ENCODE peak calls at places on chromosome 12, in four cellular contexts. E is IMR-90, Y is H9, O is mesendoderm. F is an unnamed sample.

GRCh38 chr12:131770120-131770519 is 58.1 kb upstream of the MMP17 start:
- DNase-seq in E (no peak), Y (no peak), O (no peak), F (no peak)

GRCh38 chr12:109741970-109742372 is 28.3 kb downstream of the FAM222A start:
- DNase-seq in E (no peak), Y (peak), O (no peak), F (no peak)

GRCh38 chr12:49648722-49649032 is 25.3 kb downstream of the PRPF40B start:
- DNase-seq in E (no peak), Y (no peak), O (no peak), F (no peak)

GRCh38 chr12:111741235-111741812 is 25.4 kb upstream of the ALDH2 start:
- DNase-seq in E (peak), Y (no peak), O (no peak), F (no peak)

GRCh38 chr12:118359541-118359915 is 13.2 kb downstream of the TAOK3 start:
- DNase-seq in E (no peak), Y (no peak), O (no peak), F (no peak)

GRCh38 chr12:117067016-117067415 is 32.2 kb downstream of the TESC start:
- DNase-seq in E (no peak), Y (no peak), O (no peak), F (no peak)

GRCh38 chr12:122849352-122850047 is 14.2 kb downstream of the HIP1R start:
- DNase-seq in E (no peak), Y (no peak), O (no peak), F (no peak)

GRCh38 chr12:116141833-116142162 is 135.7 kb downstream of the MED13L start:
- DNase-seq in E (no peak), Y (no peak), O (no peak), F (no peak)

GRCh38 chr12:53474077-53474476 is 22.2 kb downstream of the PCBP2 start:
- DNase-seq in E (no peak), Y (no peak), O (no peak), F (no peak)

GRCh38 chr12:54363047-54363446 is 1.2 kb downstream of the GPR84 start:
- DNase-seq in E (no peak), Y (no peak), O (no peak), F (no peak)

GRCh38 chr12:1915082-1915968 is 3.1 kb downstream of the CACNA2D4 start:
- DNase-seq in E (no peak), Y (peak), O (no peak), F (peak)

GRCh38 chr12:27592548-27592947 is 68.5 kb downstream of the PPFIBP1 start:
- DNase-seq in E (peak), Y (no peak), O (peak), F (no peak)

GRCh38 chr12:76866726-76867125 is 12.1 kb downstream of the CSRP2 start:
- DNase-seq in E (peak), Y (no peak), O (no peak), F (no peak)

GRCh38 chr12:37543966-37544668 is 772.5 kb upstream of the ALG10B start:
- DNase-seq in E (no peak), Y (no peak), O (no peak), F (no peak)

GRCh38 chr12:124727244-124727673 is 136.4 kb downstream of the SCARB1 start:
- DNase-seq in E (no peak), Y (no peak), O (no peak), F (no peak)

GRCh38 chr12:9925746-9926393 is 6.3 kb downstream of the CLEC2A start:
- DNase-seq in E (peak), Y (peak), O (peak), F (peak)

GRCh38 chr12:131830335-131831020 is 2.3 kb downstream of the MMP17 start:
- DNase-seq in E (peak), Y (peak), O (peak), F (peak)

GRCh38 chr12:116806845-116807440 is 68.8 kb downstream of the RNFT2 start:
- DNase-seq in E (peak), Y (no peak), O (no peak), F (no peak)

GRCh38 chr12:14514154-14514842 is 53.4 kb downstream of the PLBD1 start:
- DNase-seq in E (peak), Y (no peak), O (peak), F (peak)

GRCh38 chr12:75404231-75404630 is 13.3 kb downstream of the GLIPR1L2 start:
- DNase-seq in E (no peak), Y (no peak), O (no peak), F (no peak)

GRCh38 chr12:131366261-131366871 is 344.5 kb upstream of the SFSWAP start:
- DNase-seq in E (no peak), Y (peak), O (no peak), F (no peak)

GRCh38 chr12:107091989-107092641 is 1.2 kb downstream of the CRY1 start:
- DNase-seq in E (peak), Y (peak), O (peak), F (no peak)

GRCh38 chr12:58425481-58426392 is 484.4 kb downstream of the ATP23 start:
- DNase-seq in E (peak), Y (peak), O (peak), F (no peak)

GRCh38 chr12:1927751-1928351 is 9.4 kb upstream of the CACNA2D4 start:
- DNase-seq in E (no peak), Y (peak), O (peak), F (peak)

GRCh38 chr12:43063642-43064041 is 474.1 kb upstream of the PRICKLE1 start:
- DNase-seq in E (peak), Y (no peak), O (no peak), F (no peak)

GRCh38 chr12:5503774-5504173 is 71.9 kb downstream of the NTF3 start:
- DNase-seq in E (no peak), Y (peak), O (no peak), F (no peak)

GRCh38 chr12:78473136-78473535 is 391.4 kb upstream of the SYT1 start:
- DNase-seq in E (peak), Y (no peak), O (no peak), F (no peak)

GRCh38 chr12:103561174-103561573 is 25.9 kb upstream of the STAB2 start:
- DNase-seq in E (no peak), Y (no peak), O (peak), F (no peak)

GRCh38 chr12:103560604-103561101 is 26.4 kb upstream of the STAB2 start:
- DNase-seq in E (peak), Y (no peak), O (peak), F (no peak)

GRCh38 chr12:103556890-103557667 is 30.0 kb upstream of the STAB2 start:
- DNase-seq in E (no peak), Y (no peak), O (no peak), F (no peak)

DNA sequence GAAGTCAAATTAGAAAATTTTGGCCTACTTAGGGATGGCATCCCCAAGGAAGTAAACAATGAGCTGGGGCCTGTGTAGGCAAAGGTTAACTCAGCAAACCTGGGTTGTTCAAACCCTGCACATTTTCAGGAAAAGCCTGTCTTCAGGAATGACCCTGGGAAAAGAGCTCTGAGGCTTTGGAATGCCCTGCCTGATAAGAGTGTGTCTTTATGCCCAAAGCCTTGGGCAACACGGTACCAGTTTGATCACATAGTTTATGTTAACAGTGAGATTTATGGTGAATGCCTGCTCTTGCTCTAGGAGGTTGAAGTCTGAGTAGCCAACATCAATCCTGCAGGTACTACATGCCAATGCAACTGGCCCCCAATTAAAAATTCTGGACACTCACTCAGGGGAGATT is 28.2 kb upstream of the STAB2 start:
- DNase-seq in E (no peak), Y (no peak), O (no peak), F (no peak)
- H4K5ac ChIP-seq in E (no peak), Y (no peak), O (no peak), F (no peak)

DNA sequence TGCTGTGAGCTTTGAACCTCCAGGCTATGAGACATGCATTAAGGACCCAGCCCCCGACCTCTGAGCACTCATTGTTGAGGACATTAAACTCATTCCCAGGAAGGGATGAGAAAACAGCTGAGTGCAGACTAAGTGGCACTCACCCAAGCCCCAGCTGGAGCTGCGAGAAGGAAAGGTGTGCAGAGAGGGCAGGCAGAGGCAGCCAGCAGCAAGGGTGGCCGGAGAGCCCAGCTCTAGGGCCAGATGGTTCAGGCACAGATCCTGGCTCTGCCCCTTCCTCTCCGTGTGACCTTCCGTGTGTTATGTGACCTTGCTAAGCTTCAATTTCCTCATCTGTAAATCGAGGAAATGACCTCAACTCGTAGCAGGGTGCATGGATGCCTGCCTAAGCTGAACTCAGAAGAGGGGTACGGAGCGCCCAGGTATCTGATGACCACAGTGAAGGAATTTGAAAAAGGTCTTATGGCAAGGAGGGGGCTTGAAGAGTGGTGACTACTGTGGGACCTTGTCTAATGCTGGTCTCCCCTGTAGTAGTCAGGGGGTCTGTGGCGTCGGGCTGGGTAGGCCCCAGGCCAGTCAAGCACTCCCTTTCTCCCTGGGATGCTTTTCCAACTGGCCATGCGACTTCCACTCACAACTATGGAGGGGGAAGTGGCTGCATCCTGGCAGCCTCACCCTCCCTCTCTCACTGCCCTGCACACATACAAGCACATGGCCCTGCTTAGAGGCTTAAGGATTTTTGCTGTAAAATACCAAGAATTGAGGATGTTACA is 3.9 kb downstream of the TSPAN11 start:
- DNase-seq in E (no peak), Y (no peak), O (no peak), F (no peak)
- H4K5ac ChIP-seq in E (no peak), Y (no peak), O (no peak), F (no peak)

GRCh38 chr12:113537751-113538087 is 66.0 kb upstream of the LHX5 start:
- DNase-seq in E (no peak), Y (no peak), O (peak), F (no peak)
- H4K5ac ChIP-seq in E (no peak), Y (no peak), O (no peak), F (no peak)

DNA sequence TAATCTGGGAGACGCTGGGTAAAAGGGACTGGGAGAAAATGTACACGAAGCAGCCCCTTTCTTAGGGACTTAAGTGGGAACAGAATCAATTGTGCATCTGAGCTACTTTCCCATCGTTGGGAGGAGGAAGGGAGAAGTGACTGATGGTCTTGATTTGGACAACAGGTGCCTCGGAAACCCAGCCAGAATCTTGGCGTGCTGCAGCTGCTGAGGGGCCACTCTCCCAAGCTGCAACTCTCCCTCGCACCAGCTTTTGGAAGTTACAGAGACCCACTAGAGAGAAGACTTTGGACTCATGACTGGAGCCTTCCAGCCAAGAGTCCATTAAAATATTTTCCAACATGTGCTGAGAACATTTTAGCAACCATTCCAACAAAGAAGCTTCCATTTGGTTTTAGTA is 52.4 kb downstream of the GNS start:
- DNase-seq in E (no peak), Y (no peak), O (no peak), F (no peak)
- H4K5ac ChIP-seq in E (no peak), Y (no peak), O (no peak), F (no peak)

GRCh38 chr12:18432211-18432610 is 170.9 kb downstream of the PIK3C2G start:
- DNase-seq in E (no peak), Y (no peak), O (no peak), F (no peak)
- H4K5ac ChIP-seq in E (no peak), Y (no peak), O (no peak), F (no peak)